ENCODE peak calls at places on chromosomes 6 and 20, in five cellular contexts. I is fibroblast of mammary gland, U is lower lobe of right lung, R is cardiac fibroblast, O is fibroblast of lung. M is an unnamed sample.

GRCh38 chr20:24405810-24406209 is 63.6 kb upstream of the SYNDIG1 start:
- DNase-seq in I (no peak), U (no peak), R (no peak), O (no peak), M (no peak)

GRCh38 chr20:5991623-5992441 is 41.4 kb downstream of the MCM8 start:
- DNase-seq in I (peak), U (no peak), R (no peak), O (no peak), M (peak)

GRCh38 chr6:71157350-71157749 is 131.3 kb upstream of the OGFRL1 start:
- DNase-seq in I (no peak), U (no peak), R (no peak), O (no peak), M (no peak)

GRCh38 chr20:10448270-10449156 is 13.4 kb downstream of the SLX4IP start:
- DNase-seq in I (peak), U (no peak), R (peak), O (peak), M (no peak)

GRCh38 chr20:39861381-39861780 is 827.7 kb downstream of the MAFB start:
- DNase-seq in I (peak), U (no peak), R (no peak), O (no peak), M (no peak)

GRCh38 chr6:16322666-16323312 is 84.4 kb downstream of the GMPR start:
- DNase-seq in I (peak), U (no peak), R (peak), O (peak), M (peak)

GRCh38 chr6:85429346-85429745 is 20.5 kb upstream of the NT5E start:
- DNase-seq in I (peak), U (no peak), R (no peak), O (peak), M (no peak)

GRCh38 chr20:25050082-25050481 is 7.9 kb downstream of the ACSS1 start:
- DNase-seq in I (no peak), U (no peak), R (no peak), O (no peak), M (no peak)

GRCh38 chr20:41087777-41088176 is 49.6 kb upstream of the PLCG1 start:
- DNase-seq in I (no peak), U (no peak), R (no peak), O (no peak), M (no peak)

GRCh38 chr6:39068391-39068790 is 19.8 kb downstream of the GLP1R start:
- DNase-seq in I (no peak), U (no peak), R (no peak), O (no peak), M (no peak)

GRCh38 chr6:35686873-35687557 is 1.7 kb downstream of the FKBP5 start:
- DNase-seq in I (no peak), U (no peak), R (no peak), O (no peak), M (no peak)

GRCh38 chr6:130577178-130577919 is 211.5 kb downstream of the TMEM200A start:
- DNase-seq in I (no peak), U (no peak), R (no peak), O (no peak), M (no peak)

GRCh38 chr6:20028143-20028542 is 184.1 kb downstream of the MBOAT1 start:
- DNase-seq in I (no peak), U (no peak), R (no peak), O (no peak), M (no peak)

GRCh38 chr6:142413111-142413510 is 111.3 kb downstream of the ADGRG6 start:
- DNase-seq in I (peak), U (no peak), R (peak), O (no peak), M (peak)

GRCh38 chr6:143205170-143205879 is 144.6 kb downstream of the AIG1 start:
- DNase-seq in I (peak), U (no peak), R (no peak), O (peak), M (no peak)

GRCh38 chr6:8429821-8430220 is 5.5 kb downstream of the SLC35B3 start:
- DNase-seq in I (no peak), U (no peak), R (no peak), O (no peak), M (no peak)

GRCh38 chr6:133131621-133132020 is 109.5 kb upstream of the EYA4 start:
- DNase-seq in I (no peak), U (no peak), R (no peak), O (peak), M (no peak)

GRCh38 chr6:70388814-70389213 is 24.5 kb upstream of the FAM135A start:
- DNase-seq in I (no peak), U (no peak), R (no peak), O (no peak), M (no peak)

GRCh38 chr20:50721881-50722281 is 9.5 kb upstream of the PARD6B start:
- DNase-seq in I (peak), U (no peak), R (peak), O (no peak), M (peak)

GRCh38 chr6:54493138-54493537 is 184.9 kb downstream of the TINAG start:
- DNase-seq in I (peak), U (no peak), R (peak), O (peak), M (peak)

GRCh38 chr20:50399917-50400704 is 110.1 kb upstream of the PTPN1 start:
- DNase-seq in I (no peak), U (peak), R (no peak), O (peak), M (no peak)

GRCh38 chr6:11251553-11252358 is 19.3 kb upstream of the NEDD9 start:
- DNase-seq in I (peak), U (no peak), R (peak), O (peak), M (peak)

GRCh38 chr6:110951986-110952794 is 6.3 kb upstream of the GTF3C6 start:
- DNase-seq in I (peak), U (no peak), R (peak), O (peak), M (peak)

GRCh38 chr20:62952373-62953166 is at the start of gene SLC17A9:
- DNase-seq in I (peak), U (peak), R (peak), O (peak), M (peak)

GRCh38 chr6:13187692-13188091 is 140.6 kb downstream of the TBC1D7 start:
- DNase-seq in I (no peak), U (no peak), R (no peak), O (no peak), M (no peak)

GRCh38 chr6:107704377-107705013 is 119.6 kb downstream of the SCML4 start:
- DNase-seq in I (peak), U (no peak), R (peak), O (peak), M (peak)

GRCh38 chr6:168089186-168090063 is 10.4 kb upstream of the FRMD1 start:
- DNase-seq in I (no peak), U (peak), R (no peak), O (no peak), M (no peak)

GRCh38 chr20:41003143-41003932 is 25.3 kb upstream of the TOP1 start:
- DNase-seq in I (peak), U (peak), R (peak), O (peak), M (peak)

GRCh38 chr20:63626424-63627128 is at the start of gene GMEB2:
- DNase-seq in I (peak), U (peak), R (peak), O (peak), M (peak)

GRCh38 chr20:60691966-60692615 is 560.0 kb upstream of the CDH4 start:
- DNase-seq in I (no peak), U (no peak), R (no peak), O (no peak), M (no peak)

GRCh38 chr6:56922645-56923044 is 32.3 kb upstream of the BEND6 start:
- DNase-seq in I (no peak), U (no peak), R (no peak), O (no peak), M (no peak)

GRCh38 chr6:56930846-56931245 is 24.1 kb upstream of the BEND6 start:
- DNase-seq in I (no peak), U (no peak), R (no peak), O (no peak), M (no peak)

GRCh38 chr6:56923565-56923964 is 31.3 kb upstream of the BEND6 start:
- DNase-seq in I (no peak), U (no peak), R (no peak), O (no peak), M (no peak)

GRCh38 chr6:56932891-56933473 is 21.9 kb upstream of the BEND6 start:
- DNase-seq in I (no peak), U (no peak), R (no peak), O (no peak), M (no peak)

GRCh38 chr6:56927538-56928453 is 27.1 kb upstream of the BEND6 start:
- DNase-seq in I (peak), U (no peak), R (no peak), O (peak), M (no peak)
- H3K4me3 ChIP-seq in I (no peak), U (no peak), R (no peak), O (no peak), M (no peak)

DNA sequence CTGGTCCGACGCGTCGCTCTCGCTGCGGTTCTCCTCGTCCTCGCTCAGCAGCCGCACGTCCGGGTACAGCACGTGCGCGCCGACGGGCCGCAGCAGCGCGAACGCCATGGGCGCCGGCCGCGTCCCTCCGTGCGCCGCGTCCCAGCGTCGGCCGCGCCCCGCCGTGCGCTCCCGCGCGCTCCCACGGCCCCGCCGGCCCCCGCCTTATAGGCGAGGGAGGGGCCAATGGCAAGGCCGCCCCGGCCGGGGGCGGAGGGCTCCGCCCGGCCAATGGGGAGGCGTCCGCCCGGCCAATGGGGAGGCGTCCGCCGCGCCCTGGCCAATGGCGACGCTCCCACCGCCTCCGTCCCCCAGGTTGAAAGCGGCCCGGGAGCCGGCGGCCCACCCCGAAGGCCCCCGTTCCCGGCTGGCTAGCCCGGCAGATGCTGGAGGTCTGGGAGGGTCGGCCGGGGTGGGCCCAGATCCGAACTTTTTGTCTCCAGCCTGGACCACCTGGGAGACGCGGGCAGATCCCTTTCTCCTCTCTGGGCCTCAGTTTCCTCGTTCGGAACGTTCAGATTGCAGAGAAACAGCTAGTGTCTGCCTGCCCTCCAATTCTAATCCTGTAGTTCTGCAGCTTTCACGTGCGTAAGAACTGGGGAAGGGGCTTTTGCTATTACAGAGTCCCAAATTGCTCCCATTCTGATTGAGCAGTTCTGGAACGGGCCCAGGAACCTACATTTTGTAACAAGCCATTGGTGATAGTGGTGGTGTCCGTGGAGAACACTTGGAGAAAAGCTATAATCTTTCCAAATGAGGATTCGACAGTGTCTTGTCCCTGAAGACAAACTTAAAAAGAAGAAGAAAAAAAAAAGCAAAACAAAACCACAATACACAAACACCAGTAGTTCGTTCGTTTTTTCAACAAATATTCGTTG is at the start of gene TCF15:
- DNase-seq in I (peak), U (peak), R (no peak), O (no peak), M (peak)
- H3K4me3 ChIP-seq in I (no peak), U (peak), R (no peak), O (no peak), M (no peak)

DNA sequence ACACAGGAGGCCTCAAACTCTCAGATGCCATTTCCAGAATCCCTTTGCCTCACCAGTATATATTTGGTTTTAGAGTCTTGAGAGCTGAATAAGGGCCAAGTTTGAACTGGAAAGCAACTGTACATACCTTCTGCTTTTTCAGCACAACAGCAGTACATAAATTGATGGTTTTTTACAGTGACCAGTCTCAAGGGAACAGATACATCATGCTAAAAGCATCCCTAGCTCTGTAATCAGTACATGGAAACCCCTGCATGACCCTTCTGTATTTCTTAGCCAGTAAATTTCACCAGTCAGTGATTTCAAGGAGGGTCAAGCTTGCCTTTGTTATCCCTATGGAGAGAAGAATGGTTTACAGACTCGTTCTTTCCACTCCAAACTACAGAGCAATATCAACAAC is 40.6 kb upstream of the ECHDC1 start:
- DNase-seq in I (peak), U (no peak), R (peak), O (peak), M (peak)
- H3K4me3 ChIP-seq in I (no peak), U (no peak), R (no peak), O (no peak), M (no peak)

GRCh38 chr6:40172272-40172671 is 238.0 kb upstream of the MOCS1 start:
- DNase-seq in I (no peak), U (no peak), R (no peak), O (no peak), M (no peak)
- H3K4me3 ChIP-seq in I (no peak), U (no peak), R (no peak), O (no peak), M (no peak)

DNA sequence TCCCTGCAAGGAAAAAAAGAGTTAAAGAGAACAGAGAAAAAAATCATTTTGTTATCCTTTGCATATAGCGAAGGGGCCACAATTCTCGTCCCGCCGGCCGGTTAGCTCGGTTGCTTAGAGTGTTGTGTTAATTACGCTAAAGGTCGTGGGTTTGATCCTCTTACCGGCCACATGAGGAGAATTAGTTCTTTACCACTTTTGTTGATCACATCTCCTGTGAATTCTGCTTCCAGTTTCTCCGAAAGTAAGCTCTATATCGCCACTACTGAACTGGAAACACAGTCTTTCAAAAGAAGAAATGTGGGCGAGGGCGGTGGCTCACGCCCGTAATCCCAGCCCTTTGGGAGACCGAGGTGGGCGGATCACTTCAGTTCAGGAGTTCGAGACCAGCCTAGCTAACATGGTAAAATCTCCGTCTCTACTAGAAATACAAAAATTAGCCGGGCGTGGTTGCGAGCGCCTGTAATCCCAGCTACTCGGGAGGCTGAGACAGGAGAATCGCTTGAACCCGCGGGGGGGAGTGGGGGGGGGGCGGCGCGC is 13.4 kb downstream of the PRSS16 start:
- DNase-seq in I (peak), U (no peak), R (no peak), O (no peak), M (no peak)
- H3K4me3 ChIP-seq in I (peak), U (no peak), R (peak), O (peak), M (peak)

M was measured in brain microvascular endothelial cell.